ENCODE peak calls at places on chromosomes 16 and 17, in five cellular contexts. One of them, this sample, is unnamed.

GRCh38 chr17:14206891-14207290 is 29.8 kb downstream of the CDRT15 start:
- DNase-seq in CD4-positive, CD25-positive, alpha-beta regulatory T cell: no peak
- DNase-seq in mesendoderm: no peak
- DNase-seq in pancreas: no peak
- DNase-seq in right atrium auricular region: no peak
- DNase-seq in this sample: no peak

GRCh38 chr16:1335211-1335971 is 1.9 kb downstream of the BAIAP3 start:
- DNase-seq in right atrium auricular region: no peak
- DNase-seq in pancreas: no peak
- DNase-seq in mesendoderm: no peak
- DNase-seq in CD4-positive, CD25-positive, alpha-beta regulatory T cell: no peak
- DNase-seq in this sample: no peak

GRCh38 chr16:88807626-88808453 is 3.9 kb downstream of the APRT start:
- DNase-seq in pancreas: no peak
- DNase-seq in CD4-positive, CD25-positive, alpha-beta regulatory T cell: no peak
- DNase-seq in right atrium auricular region: no peak
- DNase-seq in mesendoderm: no peak
- DNase-seq in this sample: no peak

GRCh38 chr16:2196981-2197511 is 641 bp upstream of the CASKIN1 start:
- DNase-seq in CD4-positive, CD25-positive, alpha-beta regulatory T cell: no peak
- DNase-seq in pancreas: no peak
- DNase-seq in right atrium auricular region: no peak
- DNase-seq in mesendoderm: no peak
- DNase-seq in this sample: no peak

GRCh38 chr16:27303256-27304100 is 10.3 kb upstream of the IL4R start:
- DNase-seq in pancreas: no peak
- DNase-seq in CD4-positive, CD25-positive, alpha-beta regulatory T cell: no peak
- DNase-seq in right atrium auricular region: no peak
- DNase-seq in mesendoderm: no peak
- DNase-seq in this sample: no peak

GRCh38 chr17:794876-795275 is 12.7 kb downstream of the MRM3 start:
- DNase-seq in mesendoderm: peak; percentile 84
- DNase-seq in pancreas: peak; percentile 91
- DNase-seq in CD4-positive, CD25-positive, alpha-beta regulatory T cell: peak; percentile 37
- DNase-seq in right atrium auricular region: peak; percentile 86
- DNase-seq in this sample: peak; percentile 92

GRCh38 chr17:55870044-55870443 is 119.2 kb downstream of the PCTP start:
- DNase-seq in right atrium auricular region: no peak
- DNase-seq in mesendoderm: peak; percentile 2
- DNase-seq in pancreas: no peak
- DNase-seq in CD4-positive, CD25-positive, alpha-beta regulatory T cell: no peak
- DNase-seq in this sample: no peak

GRCh38 chr16:28596115-28596630 is 677 bp downstream of the SULT1A2 start:
- DNase-seq in right atrium auricular region: no peak
- DNase-seq in mesendoderm: no peak
- DNase-seq in pancreas: peak; percentile 84
- DNase-seq in CD4-positive, CD25-positive, alpha-beta regulatory T cell: no peak
- DNase-seq in this sample: no peak

GRCh38 chr16:15894571-15895358 is 6.4 kb upstream of the CEP20 start:
- DNase-seq in mesendoderm: no peak
- DNase-seq in CD4-positive, CD25-positive, alpha-beta regulatory T cell: no peak
- DNase-seq in pancreas: no peak
- DNase-seq in right atrium auricular region: no peak
- DNase-seq in this sample: no peak

GRCh38 chr16:71352963-71353460 is 5.5 kb upstream of the CALB2 start:
- DNase-seq in pancreas: peak; percentile 1
- DNase-seq in right atrium auricular region: no peak
- DNase-seq in CD4-positive, CD25-positive, alpha-beta regulatory T cell: no peak
- DNase-seq in mesendoderm: no peak
- DNase-seq in this sample: no peak

GRCh38 chr16:1825864-1826690 is 548 bp downstream of the HAGH start:
- DNase-seq in CD4-positive, CD25-positive, alpha-beta regulatory T cell: peak; percentile 81
- DNase-seq in pancreas: peak; percentile 50
- DNase-seq in mesendoderm: peak; percentile 71
- DNase-seq in right atrium auricular region: no peak
- DNase-seq in this sample: peak; percentile 91

GRCh38 chr17:65855245-65855644 is 293.8 kb upstream of the AXIN2 start:
- DNase-seq in CD4-positive, CD25-positive, alpha-beta regulatory T cell: no peak
- DNase-seq in right atrium auricular region: no peak
- DNase-seq in pancreas: no peak
- DNase-seq in mesendoderm: peak; percentile 89
- DNase-seq in this sample: no peak

GRCh38 chr17:63446218-63446980 is at the start of gene CYB561:
- DNase-seq in pancreas: peak; percentile 85
- DNase-seq in mesendoderm: peak; percentile 81
- DNase-seq in CD4-positive, CD25-positive, alpha-beta regulatory T cell: peak; percentile 62
- DNase-seq in right atrium auricular region: peak; percentile 78
- DNase-seq in this sample: peak; percentile 82

GRCh38 chr16:58551496-58551895 is 36.2 kb downstream of the SETD6 start:
- DNase-seq in right atrium auricular region: no peak
- DNase-seq in mesendoderm: peak; percentile 49
- DNase-seq in pancreas: no peak
- DNase-seq in CD4-positive, CD25-positive, alpha-beta regulatory T cell: no peak
- DNase-seq in this sample: no peak

GRCh38 chr17:45893725-45894021 is 681 bp upstream of the MAPT start:
- DNase-seq in mesendoderm: no peak
- DNase-seq in right atrium auricular region: no peak
- DNase-seq in pancreas: no peak
- DNase-seq in CD4-positive, CD25-positive, alpha-beta regulatory T cell: no peak
- DNase-seq in this sample: no peak

GRCh38 chr17:45896803-45897693 is 2.7 kb downstream of the MAPT start:
- DNase-seq in mesendoderm: peak; percentile 34
- DNase-seq in CD4-positive, CD25-positive, alpha-beta regulatory T cell: no peak
- DNase-seq in pancreas: no peak
- DNase-seq in right atrium auricular region: no peak
- DNase-seq in this sample: peak; percentile 59

GRCh38 chr17:45895304-45895968 is 1.1 kb downstream of the MAPT start:
- DNase-seq in CD4-positive, CD25-positive, alpha-beta regulatory T cell: peak; percentile 24
- DNase-seq in mesendoderm: peak; percentile 27
- DNase-seq in right atrium auricular region: no peak
- DNase-seq in pancreas: peak; percentile 24
- DNase-seq in this sample: peak; percentile 73

GRCh38 chr17:45894022-45894784 is at the start of gene MAPT:
- DNase-seq in pancreas: peak; percentile 88
- DNase-seq in right atrium auricular region: peak; percentile 84
- DNase-seq in mesendoderm: peak; percentile 95
- DNase-seq in CD4-positive, CD25-positive, alpha-beta regulatory T cell: peak; percentile 75
- DNase-seq in this sample: peak; percentile 96

GRCh38 chr17:45895969-45896793 is 1.8 kb downstream of the MAPT start:
- DNase-seq in right atrium auricular region: no peak
- DNase-seq in CD4-positive, CD25-positive, alpha-beta regulatory T cell: no peak
- DNase-seq in mesendoderm: no peak
- DNase-seq in pancreas: no peak
- DNase-seq in this sample: peak; percentile 48
- H3K4me3 ChIP-seq in right atrium auricular region: peak overlapping the region; percentile 86
- H3K4me3 ChIP-seq in CD4-positive, CD25-positive, alpha-beta regulatory T cell: no peak overlapping the region
- H3K4me3 ChIP-seq in mesendoderm: no peak overlapping the region
- H3K4me3 ChIP-seq in pancreas: peak overlapping the region; percentile 7
- H3K4me3 ChIP-seq in this sample: peak overlapping the region; percentile 66

DNA sequence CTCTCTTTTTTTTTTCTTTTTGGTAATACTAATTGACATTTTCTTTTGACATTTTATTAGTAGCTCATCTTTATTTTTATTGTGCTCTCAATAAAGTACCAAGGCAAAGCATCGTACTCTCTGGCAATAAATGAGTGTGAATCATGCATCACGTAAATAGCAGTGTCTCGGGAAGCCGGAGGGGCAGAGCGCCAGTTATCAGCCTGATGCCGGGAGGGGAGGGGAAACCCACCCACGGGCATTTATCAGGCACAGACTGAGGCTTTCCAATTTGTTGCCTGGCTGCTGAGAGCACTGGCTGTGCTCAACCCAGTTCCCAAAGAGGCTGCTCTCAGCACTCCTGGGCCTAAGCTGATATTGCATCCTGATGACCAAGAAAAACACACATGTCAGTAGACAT is 118.4 kb upstream of the CDH5 start:
- DNase-seq in mesendoderm: no peak
- DNase-seq in right atrium auricular region: peak; percentile 88
- DNase-seq in CD4-positive, CD25-positive, alpha-beta regulatory T cell: no peak
- DNase-seq in pancreas: no peak
- DNase-seq in this sample: no peak
- H3K4me3 ChIP-seq in mesendoderm: no peak overlapping the region
- H3K4me3 ChIP-seq in right atrium auricular region: no peak overlapping the region
- H3K4me3 ChIP-seq in CD4-positive, CD25-positive, alpha-beta regulatory T cell: no peak overlapping the region
- H3K4me3 ChIP-seq in pancreas: no peak overlapping the region
- H3K4me3 ChIP-seq in this sample: no peak overlapping the region

GRCh38 chr16:87645802-87646201 is 43.5 kb downstream of the JPH3 start:
- DNase-seq in mesendoderm: no peak
- DNase-seq in pancreas: no peak
- DNase-seq in CD4-positive, CD25-positive, alpha-beta regulatory T cell: no peak
- DNase-seq in right atrium auricular region: no peak
- DNase-seq in this sample: no peak

GRCh38 chr16:87642491-87642890 is 40.2 kb downstream of the JPH3 start:
- DNase-seq in pancreas: no peak
- DNase-seq in mesendoderm: no peak
- DNase-seq in CD4-positive, CD25-positive, alpha-beta regulatory T cell: no peak
- DNase-seq in right atrium auricular region: no peak
- DNase-seq in this sample: no peak

GRCh38 chr16:87641721-87642120 is 39.4 kb downstream of the JPH3 start:
- DNase-seq in mesendoderm: no peak
- DNase-seq in right atrium auricular region: no peak
- DNase-seq in CD4-positive, CD25-positive, alpha-beta regulatory T cell: no peak
- DNase-seq in pancreas: no peak
- DNase-seq in this sample: no peak

GRCh38 chr16:87644596-87644995 is 42.3 kb downstream of the JPH3 start:
- DNase-seq in pancreas: no peak
- DNase-seq in CD4-positive, CD25-positive, alpha-beta regulatory T cell: no peak
- DNase-seq in mesendoderm: no peak
- DNase-seq in right atrium auricular region: no peak
- DNase-seq in this sample: no peak

GRCh38 chr16:87644186-87644585 is 41.9 kb downstream of the JPH3 start:
- DNase-seq in CD4-positive, CD25-positive, alpha-beta regulatory T cell: no peak
- DNase-seq in pancreas: no peak
- DNase-seq in right atrium auricular region: no peak
- DNase-seq in mesendoderm: no peak
- DNase-seq in this sample: no peak
- H3K4me3 ChIP-seq in CD4-positive, CD25-positive, alpha-beta regulatory T cell: no peak overlapping the region
- H3K4me3 ChIP-seq in pancreas: no peak overlapping the region
- H3K4me3 ChIP-seq in right atrium auricular region: no peak overlapping the region
- H3K4me3 ChIP-seq in mesendoderm: no peak overlapping the region
- H3K4me3 ChIP-seq in this sample: no peak overlapping the region

DNA sequence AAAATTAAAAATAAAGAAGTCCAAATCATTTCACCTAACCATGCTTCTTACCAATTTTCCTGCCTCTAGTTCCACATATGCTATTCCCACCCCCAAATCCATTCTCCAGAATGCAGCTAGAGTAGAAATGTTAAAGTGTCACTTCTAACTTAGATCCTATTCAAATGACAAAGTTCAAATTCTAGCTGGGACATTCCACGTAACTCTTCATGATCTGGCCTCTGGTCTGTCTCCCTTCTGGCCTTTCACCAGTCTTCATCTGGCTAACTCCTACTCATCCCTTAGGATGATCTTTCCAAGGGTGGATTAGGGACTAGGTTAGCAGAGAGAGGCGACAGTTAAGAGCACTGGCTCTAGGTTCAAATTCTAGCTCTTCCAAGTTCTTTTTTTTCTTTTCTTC is 97.9 kb downstream of the TRIM37 start:
- DNase-seq in pancreas: no peak
- DNase-seq in CD4-positive, CD25-positive, alpha-beta regulatory T cell: no peak
- DNase-seq in right atrium auricular region: no peak
- DNase-seq in mesendoderm: no peak
- DNase-seq in this sample: no peak
- H3K4me3 ChIP-seq in pancreas: no peak overlapping the region
- H3K4me3 ChIP-seq in CD4-positive, CD25-positive, alpha-beta regulatory T cell: no peak overlapping the region
- H3K4me3 ChIP-seq in right atrium auricular region: no peak overlapping the region
- H3K4me3 ChIP-seq in mesendoderm: no peak overlapping the region
- H3K4me3 ChIP-seq in this sample: no peak overlapping the region

GRCh38 chr16:81405702-81406113 is 38.9 kb upstream of the CMIP start:
- DNase-seq in right atrium auricular region: no peak
- DNase-seq in pancreas: no peak
- DNase-seq in CD4-positive, CD25-positive, alpha-beta regulatory T cell: no peak
- DNase-seq in mesendoderm: peak; percentile 96
- DNase-seq in this sample: no peak
- H3K4me3 ChIP-seq in right atrium auricular region: no peak overlapping the region
- H3K4me3 ChIP-seq in pancreas: no peak overlapping the region
- H3K4me3 ChIP-seq in CD4-positive, CD25-positive, alpha-beta regulatory T cell: no peak overlapping the region
- H3K4me3 ChIP-seq in mesendoderm: no peak overlapping the region
- H3K4me3 ChIP-seq in this sample: no peak overlapping the region

DNA sequence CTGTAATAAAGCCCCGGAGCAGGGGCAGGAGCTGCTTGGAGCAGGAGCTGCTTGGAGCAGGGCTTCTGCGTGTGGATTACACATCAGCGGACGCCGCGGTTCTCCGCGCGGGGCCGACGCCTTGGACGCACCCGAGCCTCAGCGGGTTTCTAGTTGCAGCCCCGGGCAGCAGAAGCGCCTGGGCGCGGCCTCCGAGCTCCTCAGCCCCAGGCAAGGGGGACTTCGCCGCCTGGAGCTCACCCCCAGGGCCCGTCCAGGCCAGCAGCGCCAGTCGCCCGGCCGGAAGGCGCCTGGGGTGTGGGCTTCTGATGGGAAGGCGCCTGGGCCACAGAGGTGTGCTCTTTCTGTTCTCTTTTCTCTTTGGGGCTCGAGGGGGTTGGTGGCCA is 6.3 kb downstream of the FOXF1 start:
- DNase-seq in right atrium auricular region: no peak
- DNase-seq in CD4-positive, CD25-positive, alpha-beta regulatory T cell: no peak
- DNase-seq in pancreas: no peak
- DNase-seq in mesendoderm: peak; percentile 44
- DNase-seq in this sample: peak; percentile 50
- H3K4me3 ChIP-seq in right atrium auricular region: no peak overlapping the region
- H3K4me3 ChIP-seq in CD4-positive, CD25-positive, alpha-beta regulatory T cell: no peak overlapping the region
- H3K4me3 ChIP-seq in pancreas: no peak overlapping the region
- H3K4me3 ChIP-seq in mesendoderm: no peak overlapping the region
- H3K4me3 ChIP-seq in this sample: peak overlapping the region; percentile 27

GRCh38 chr17:49645654-49646053 is 32.2 kb downstream of the SPOP start:
- DNase-seq in CD4-positive, CD25-positive, alpha-beta regulatory T cell: no peak
- DNase-seq in pancreas: no peak
- DNase-seq in mesendoderm: no peak
- DNase-seq in right atrium auricular region: no peak
- DNase-seq in this sample: no peak

GRCh38 chr17:49647256-49647585 is 30.7 kb downstream of the SPOP start:
- DNase-seq in CD4-positive, CD25-positive, alpha-beta regulatory T cell: no peak
- DNase-seq in mesendoderm: no peak
- DNase-seq in right atrium auricular region: no peak
- DNase-seq in pancreas: no peak
- DNase-seq in this sample: no peak

GRCh38 chr17:49646391-49647255 is 31.3 kb downstream of the SPOP start:
- DNase-seq in right atrium auricular region: no peak
- DNase-seq in pancreas: no peak
- DNase-seq in mesendoderm: peak; percentile 45
- DNase-seq in CD4-positive, CD25-positive, alpha-beta regulatory T cell: no peak
- DNase-seq in this sample: no peak
- H3K4me3 ChIP-seq in right atrium auricular region: peak overlapping the region; percentile 28
- H3K4me3 ChIP-seq in pancreas: no peak overlapping the region
- H3K4me3 ChIP-seq in mesendoderm: no peak overlapping the region
- H3K4me3 ChIP-seq in CD4-positive, CD25-positive, alpha-beta regulatory T cell: no peak overlapping the region
- H3K4me3 ChIP-seq in this sample: no peak overlapping the region